ENCODE peak calls at places on chromosomes 13 and 19, in eight cellular contexts. I is upper lobe of left lung, X is cardiac muscle cell, O is H9, Q is ovary, J is HFF-Myc, B is GM10248, R is AG04450. Y is an unnamed sample.
A peak's percentile ranks its signal among the peaks of the same experiment; 100 is the strongest.

GRCh38 chr19:33629826-33630375 is 8.1 kb downstream of the CHST8 start:
- DNase-seq in I (no peak), X (no peak), O (peak; percentile 19), Q (no peak), J (no peak), B (no peak), R (no peak), Y (no peak)

GRCh38 chr13:112956516-112957294 is 12.3 kb upstream of the MCF2L start:
- DNase-seq in I (no peak), X (no peak), O (no peak), Q (no peak), J (no peak), B (no peak), R (no peak), Y (no peak)

GRCh38 chr19:38735257-38735686 is 9.0 kb downstream of the CAPN12 start:
- DNase-seq in I (no peak), X (peak; percentile 46), O (peak; percentile 86), Q (peak; percentile 37), J (no peak), B (peak; percentile 63), R (no peak), Y (no peak)

GRCh38 chr13:110963554-110963970 is 48.7 kb upstream of the ANKRD10 start:
- DNase-seq in I (no peak), X (no peak), O (no peak), Q (no peak), J (no peak), B (no peak), R (no peak), Y (no peak)

GRCh38 chr13:73782781-73783180 is 351.4 kb downstream of the KLF12 start:
- DNase-seq in I (no peak), X (no peak), O (no peak), Q (no peak), J (no peak), B (no peak), R (peak; percentile 68), Y (no peak)

GRCh38 chr19:42532881-42533280 is 4.6 kb upstream of the CEACAM1 start:
- DNase-seq in I (no peak), X (no peak), O (no peak), Q (no peak), J (no peak), B (no peak), R (no peak), Y (no peak)

GRCh38 chr19:18332917-18333530 is 7.4 kb upstream of the PGPEP1 start:
- DNase-seq in I (no peak), X (no peak), O (no peak), Q (no peak), J (no peak), B (no peak), R (no peak), Y (no peak)

GRCh38 chr13:44726214-44726613 is 150.1 kb upstream of the TSC22D1 start:
- DNase-seq in I (no peak), X (no peak), O (no peak), Q (no peak), J (peak; percentile 57), B (no peak), R (peak; percentile 81), Y (no peak)

GRCh38 chr13:51347099-51347498 is 7.6 kb downstream of the SERPINE3 start:
- DNase-seq in I (no peak), X (no peak), O (peak; percentile 57), Q (no peak), J (no peak), B (no peak), R (no peak), Y (no peak)

GRCh38 chr19:45577111-45577905 is 7.3 kb downstream of the OPA3 start:
- DNase-seq in I (no peak), X (no peak), O (no peak), Q (peak; percentile 40), J (no peak), B (no peak), R (peak; percentile 80), Y (no peak)

GRCh38 chr13:113783966-113784644 is 25.1 kb downstream of the TMEM255B start:
- DNase-seq in I (no peak), X (no peak), O (no peak), Q (no peak), J (no peak), B (no peak), R (no peak), Y (no peak)

GRCh38 chr13:24274452-24274971 is 34.9 kb upstream of the C1QTNF9 start:
- DNase-seq in I (peak; percentile 66), X (no peak), O (no peak), Q (peak; percentile 54), J (no peak), B (peak; percentile 78), R (peak; percentile 21), Y (no peak)

GRCh38 chr19:47618771-47619170 is 9.8 kb downstream of the BICRA start:
- DNase-seq in I (no peak), X (no peak), O (no peak), Q (peak; percentile 46), J (no peak), B (no peak), R (no peak), Y (no peak)

GRCh38 chr19:55503447-55504251 is 15.4 kb downstream of the SSC5D start:
- DNase-seq in I (peak; percentile 90), X (peak; percentile 95), O (peak; percentile 94), Q (peak; percentile 90), J (no peak), B (peak; percentile 99), R (peak; percentile 80), Y (peak; percentile 96)

GRCh38 chr13:84433024-84433423 is 550.8 kb upstream of the SLITRK1 start:
- DNase-seq in I (no peak), X (no peak), O (no peak), Q (no peak), J (no peak), B (no peak), R (peak; percentile 61), Y (no peak)

GRCh38 chr13:60646600-60646999 is 249.6 kb downstream of the TDRD3 start:
- DNase-seq in I (no peak), X (no peak), O (no peak), Q (no peak), J (no peak), B (no peak), R (no peak), Y (no peak)

GRCh38 chr19:38656171-38656981 is 8.9 kb downstream of the ACTN4 start:
- DNase-seq in I (no peak), X (no peak), O (no peak), Q (no peak), J (no peak), B (no peak), R (no peak), Y (no peak)

GRCh38 chr19:43534811-43535761 is 2.1 kb downstream of the ZNF575 start:
- DNase-seq in I (peak; percentile 32), X (peak; percentile 79), O (peak; percentile 92), Q (peak; percentile 79), J (no peak), B (peak; percentile 39), R (no peak), Y (peak; percentile 79)

GRCh38 chr19:15173746-15174404 is 26.9 kb downstream of the NOTCH3 start:
- DNase-seq in I (no peak), X (no peak), O (no peak), Q (no peak), J (no peak), B (no peak), R (no peak), Y (no peak)

GRCh38 chr19:19137556-19138109 is 645 bp downstream of the TMEM161A start:
- DNase-seq in I (peak; percentile 23), X (peak; percentile 39), O (peak; percentile 26), Q (no peak), J (no peak), B (no peak), R (no peak), Y (no peak)

GRCh38 chr19:12648088-12648487 is 18.5 kb downstream of the MAN2B1 start:
- DNase-seq in I (peak; percentile 37), X (no peak), O (peak; percentile 76), Q (peak; percentile 49), J (no peak), B (no peak), R (no peak), Y (no peak)
- TF ChIP-seq CTCF in I (peak; percentile 40), X (peak; percentile 44), O (peak; percentile 49), Q (peak; percentile 20), J (peak; percentile 12), B (no peak), R (no peak), Y (no peak)

DNA sequence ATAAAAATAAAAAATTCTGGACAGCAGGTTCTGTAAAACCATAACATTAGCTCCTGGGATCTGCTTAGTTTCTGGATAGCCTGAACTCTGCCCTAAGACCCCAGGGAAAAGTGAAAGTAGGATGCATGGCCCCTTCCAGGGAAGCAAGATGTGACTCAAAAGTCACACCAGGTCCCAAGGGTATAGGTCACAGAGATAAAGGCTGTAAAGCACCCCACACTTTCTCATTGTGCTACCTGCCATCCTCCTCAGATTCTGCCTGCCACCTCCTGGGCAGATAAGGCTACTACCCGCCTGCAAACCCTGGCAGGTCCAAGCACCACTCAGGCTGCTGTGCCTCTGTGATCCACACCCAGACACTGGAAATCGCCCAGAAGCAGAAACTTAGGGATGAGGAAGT is 20.6 kb downstream of the FFAR2 start:
- DNase-seq in I (peak; percentile 69), X (peak; percentile 64), O (peak; percentile 70), Q (peak; percentile 44), J (no peak), B (peak; percentile 84), R (no peak), Y (peak; percentile 56)
- TF ChIP-seq CTCF in I (peak; percentile 83), X (peak; percentile 77), O (peak; percentile 72), Q (peak; percentile 23), J (peak; percentile 51), B (peak; percentile 78), R (peak; percentile 42), Y (no peak)

GRCh38 chr13:21034602-21035190 is 26.7 kb downstream of the LATS2 start:
- DNase-seq in I (no peak), X (peak; percentile 23), O (peak; percentile 51), Q (no peak), J (no peak), B (peak; percentile 35), R (no peak), Y (peak; percentile 52)
- TF ChIP-seq CTCF in I (no peak), X (peak; percentile 45), O (peak; percentile 45), Q (no peak), J (no peak), B (peak; percentile 40), R (no peak), Y (no peak)

GRCh38 chr13:42819712-42820111 is 38.3 kb downstream of the FAM216B start:
- DNase-seq in I (no peak), X (no peak), O (no peak), Q (no peak), J (no peak), B (no peak), R (no peak), Y (no peak)

GRCh38 chr13:42820450-42820849 is 39.1 kb downstream of the FAM216B start:
- DNase-seq in I (no peak), X (no peak), O (no peak), Q (no peak), J (no peak), B (no peak), R (no peak), Y (no peak)

GRCh38 chr13:42815686-42816085 is 34.3 kb downstream of the FAM216B start:
- DNase-seq in I (no peak), X (no peak), O (no peak), Q (no peak), J (no peak), B (no peak), R (no peak), Y (no peak)

GRCh38 chr13:42814868-42815267 is 33.5 kb downstream of the FAM216B start:
- DNase-seq in I (no peak), X (no peak), O (no peak), Q (no peak), J (peak; percentile 82), B (no peak), R (peak; percentile 69), Y (no peak)

GRCh38 chr13:42816538-42816937 is 35.2 kb downstream of the FAM216B start:
- DNase-seq in I (no peak), X (no peak), O (no peak), Q (no peak), J (no peak), B (no peak), R (no peak), Y (no peak)
- TF ChIP-seq CTCF in I (no peak), X (no peak), O (peak; percentile 33), Q (no peak), J (no peak), B (no peak), R (peak; percentile 27), Y (peak; percentile 70)

Y was measured in endothelial cell.